ENCODE peak calls at places on chromosome 10, in seven cellular contexts. B is H1, V is trophoblast cell, S is IMR-90, Z is mesenchymal stem cell, Q is neuronal stem cell, N is H9. R is an unnamed sample.

GRCh38 chr10:72077275-72077990 is 10.9 kb downstream of the SPOCK2 start:
- DNase-seq in B (no peak), V (no peak), S (no peak), Z (no peak), Q (no peak), N (no peak), R (no peak)

GRCh38 chr10:129962558-129963075 is 1.5 kb downstream of the EBF3 start:
- DNase-seq in B (no peak), V (no peak), S (no peak), Z (no peak), Q (no peak), N (no peak), R (no peak)

GRCh38 chr10:119677904-119678755 is 26.9 kb downstream of the BAG3 start:
- DNase-seq in B (no peak), V (no peak), S (no peak), Z (no peak), Q (no peak), N (no peak), R (no peak)

GRCh38 chr10:76297787-76298281 is 866.4 kb downstream of the LRMDA start:
- DNase-seq in B (no peak), V (no peak), S (no peak), Z (no peak), Q (no peak), N (no peak), R (no peak)

GRCh38 chr10:47165711-47166404 is 134.1 kb upstream of the GDF10 start:
- DNase-seq in B (no peak), V (peak; percentile 53), S (peak; percentile 80), Z (no peak), Q (no peak), N (peak; percentile 17), R (no peak)

GRCh38 chr10:47046321-47047126 is 135.3 kb downstream of the PTPN20 start:
- DNase-seq in B (no peak), V (no peak), S (no peak), Z (no peak), Q (no peak), N (no peak), R (no peak)

GRCh38 chr10:6924166-6924565 is 344.1 kb upstream of the PRKCQ start:
- DNase-seq in B (no peak), V (no peak), S (peak; percentile 18), Z (no peak), Q (no peak), N (no peak), R (no peak)

GRCh38 chr10:18666810-18667209 is 7.6 kb downstream of the ARL5B start:
- DNase-seq in B (no peak), V (peak; percentile 57), S (peak; percentile 86), Z (peak; percentile 76), Q (no peak), N (no peak), R (peak; percentile 87)

GRCh38 chr10:22481687-22482539 is 136.6 kb downstream of the SPAG6 start:
- DNase-seq in B (no peak), V (no peak), S (no peak), Z (peak; percentile 18), Q (no peak), N (peak; percentile 49), R (peak; percentile 13)

GRCh38 chr10:90935581-90936292 is 14.8 kb upstream of the ANKRD1 start:
- DNase-seq in B (no peak), V (peak; percentile 43), S (peak; percentile 19), Z (peak; percentile 61), Q (no peak), N (no peak), R (no peak)

GRCh38 chr10:90939648-90940047 is 18.8 kb upstream of the ANKRD1 start:
- DNase-seq in B (no peak), V (no peak), S (no peak), Z (no peak), Q (no peak), N (no peak), R (no peak)

GRCh38 chr10:90939125-90939524 is 18.2 kb upstream of the ANKRD1 start:
- DNase-seq in B (no peak), V (no peak), S (no peak), Z (no peak), Q (no peak), N (no peak), R (no peak)

GRCh38 chr10:90937645-90938258 is 16.9 kb upstream of the ANKRD1 start:
- DNase-seq in B (no peak), V (no peak), S (no peak), Z (peak; percentile 19), Q (no peak), N (no peak), R (peak; percentile 74)
- H2BK120ac ChIP-seq in B (no peak overlapping the region), V (peak overlapping the region; percentile 71), S (peak overlapping the region; percentile 89), Z (no peak overlapping the region), Q (no peak overlapping the region), N (no peak overlapping the region), R (no peak overlapping the region)

DNA sequence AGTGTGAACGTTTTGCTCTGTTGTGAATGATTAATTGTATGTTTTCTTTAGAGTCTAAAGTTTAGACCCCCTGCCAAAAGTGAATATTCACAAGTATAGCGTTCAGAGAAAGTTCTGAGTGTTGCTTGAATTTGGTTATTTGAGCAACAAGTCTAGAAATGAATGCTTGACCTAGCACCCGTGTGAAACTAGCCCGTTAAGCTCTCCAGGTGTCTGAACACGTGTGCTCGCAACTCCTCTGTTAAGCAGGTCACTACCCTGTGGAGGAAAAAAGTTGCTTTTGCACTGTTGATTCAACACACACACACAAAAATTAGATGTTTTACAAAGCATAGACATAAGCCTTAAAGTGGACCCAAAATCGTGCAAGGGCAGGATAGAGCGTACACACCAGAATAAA is 78.6 kb upstream of the SAMD8 start:
- DNase-seq in B (no peak), V (no peak), S (no peak), Z (no peak), Q (no peak), N (no peak), R (no peak)
- H2BK120ac ChIP-seq in B (no peak overlapping the region), V (no peak overlapping the region), S (no peak overlapping the region), Z (no peak overlapping the region), Q (no peak overlapping the region), N (no peak overlapping the region), R (no peak overlapping the region)

GRCh38 chr10:61985715-61986114 is 84.2 kb downstream of the ARID5B start:
- DNase-seq in B (no peak), V (no peak), S (no peak), Z (no peak), Q (no peak), N (no peak), R (no peak)

GRCh38 chr10:61986788-61987187 is 85.3 kb downstream of the ARID5B start:
- DNase-seq in B (no peak), V (no peak), S (no peak), Z (no peak), Q (no peak), N (no peak), R (no peak)

GRCh38 chr10:61987537-61987936 is 86.0 kb downstream of the ARID5B start:
- DNase-seq in B (no peak), V (no peak), S (no peak), Z (no peak), Q (no peak), N (no peak), R (no peak)

GRCh38 chr10:61984803-61985418 is 83.4 kb downstream of the ARID5B start:
- DNase-seq in B (no peak), V (peak; percentile 47), S (no peak), Z (no peak), Q (no peak), N (no peak), R (no peak)

DNA sequence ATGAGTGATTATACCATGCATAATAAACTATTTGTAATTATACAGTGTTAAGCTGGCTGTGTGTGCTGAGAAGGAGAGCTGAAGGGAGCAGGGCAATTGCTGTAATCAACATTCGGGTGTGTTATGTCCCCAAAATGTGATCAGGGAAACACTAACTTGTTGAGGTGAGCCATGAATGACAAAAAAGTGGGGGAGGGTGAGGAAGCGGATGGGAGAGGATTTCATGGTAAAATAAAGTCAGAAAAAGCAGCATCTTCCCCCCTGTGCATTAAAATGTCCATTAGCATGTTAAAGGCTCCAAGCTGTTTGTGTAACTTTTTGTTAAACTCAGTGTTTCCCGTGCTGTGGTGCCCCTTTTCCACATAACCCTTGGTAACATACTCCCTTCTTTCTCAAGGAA is 84.9 kb downstream of the ARID5B start:
- DNase-seq in B (no peak), V (no peak), S (no peak), Z (no peak), Q (no peak), N (no peak), R (no peak)
- H2BK120ac ChIP-seq in B (no peak overlapping the region), V (no peak overlapping the region), S (no peak overlapping the region), Z (no peak overlapping the region), Q (no peak overlapping the region), N (no peak overlapping the region), R (no peak overlapping the region)

GRCh38 chr10:68499544-68499943 is 27.8 kb upstream of the DNA2 start:
- DNase-seq in B (no peak), V (no peak), S (no peak), Z (no peak), Q (no peak), N (no peak), R (no peak)
- H2BK120ac ChIP-seq in B (no peak overlapping the region), V (no peak overlapping the region), S (no peak overlapping the region), Z (no peak overlapping the region), Q (no peak overlapping the region), N (no peak overlapping the region), R (no peak overlapping the region)

GRCh38 chr10:12502526-12503274 is 153.4 kb downstream of the CAMK1D start:
- DNase-seq in B (peak; percentile 35), V (no peak), S (no peak), Z (no peak), Q (no peak), N (no peak), R (no peak)
- H2BK120ac ChIP-seq in B (no peak overlapping the region), V (no peak overlapping the region), S (no peak overlapping the region), Z (no peak overlapping the region), Q (no peak overlapping the region), N (no peak overlapping the region), R (no peak overlapping the region)

GRCh38 chr10:68235591-68235990 is 3.7 kb upstream of the ATOH7 start:
- DNase-seq in B (no peak), V (no peak), S (no peak), Z (no peak), Q (no peak), N (no peak), R (no peak)
- H2BK120ac ChIP-seq in B (no peak overlapping the region), V (no peak overlapping the region), S (no peak overlapping the region), Z (no peak overlapping the region), Q (no peak overlapping the region), N (no peak overlapping the region), R (no peak overlapping the region)

DNA sequence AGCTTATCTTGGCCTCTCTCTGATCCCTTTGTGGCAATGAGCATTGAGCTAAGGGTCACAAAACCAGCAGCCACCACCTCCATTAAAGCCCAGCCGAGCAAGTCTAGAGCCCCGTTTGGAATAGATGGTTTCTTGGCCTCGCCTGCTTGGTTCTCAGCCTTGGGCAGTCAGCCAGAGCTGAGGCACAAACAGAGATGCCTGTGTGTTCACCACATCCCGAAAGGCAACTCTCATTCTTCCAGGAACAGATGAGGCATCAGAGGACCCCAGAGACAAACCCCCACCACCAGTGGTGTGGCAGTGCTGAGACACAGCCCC is 203.3 kb upstream of the ZMIZ1 start:
- DNase-seq in B (no peak), V (no peak), S (peak; percentile 3), Z (no peak), Q (no peak), N (no peak), R (no peak)
- H2BK120ac ChIP-seq in B (no peak overlapping the region), V (no peak overlapping the region), S (no peak overlapping the region), Z (no peak overlapping the region), Q (no peak overlapping the region), N (no peak overlapping the region), R (no peak overlapping the region)

R was measured in mesendoderm.